ENCODE peak calls at places on chromosome 10, in eight cellular contexts. G is stimulated activated CD4-positive, alpha-beta T cell treated with anti-CD3 and anti-CD28 coated beads, Interleukin-2, amount 100 ng/mL, for 48 hours; T is GM12892; B is hepatic stellate cell; W is HEK293T; U is EL; S is lower lobe of right lung; M is left ventricle myocardium superior. Q is an unnamed sample.

GRCh38 chr10:95266674-95267095 is 24.1 kb downstream of the PDLIM1 start:
- DNase-seq in G (no peak), W (peak), B (peak), S (no peak), T (no peak), U (peak), M (no peak), Q (no peak)

GRCh38 chr10:48600645-48601505 is 4.0 kb downstream of the ARHGAP22 start:
- DNase-seq in B (no peak), S (no peak), U (no peak), W (no peak), G (no peak), M (no peak), T (no peak), Q (no peak)

GRCh38 chr10:17780727-17781126 is 28.4 kb upstream of the MRC1 start:
- DNase-seq in U (no peak), S (no peak), T (no peak), G (no peak), B (no peak), W (no peak), M (no peak), Q (no peak)

GRCh38 chr10:80709879-80710278 is 172.2 kb downstream of the SH2D4B start:
- DNase-seq in G (no peak), T (no peak), W (no peak), S (no peak), U (no peak), M (no peak), B (no peak), Q (no peak)

GRCh38 chr10:13527864-13528137 is 1.0 kb downstream of the BEND7 start:
- DNase-seq in M (no peak), G (no peak), B (no peak), W (no peak), S (no peak), T (no peak), U (no peak), Q (no peak)

GRCh38 chr10:117565068-117565467 is 22.5 kb downstream of the EMX2 start:
- DNase-seq in B (no peak), S (no peak), W (no peak), M (no peak), G (no peak), U (no peak), T (no peak), Q (no peak)

GRCh38 chr10:122441961-122442360 is 12.5 kb upstream of the ARMS2 start:
- DNase-seq in S (no peak), M (no peak), B (no peak), G (no peak), U (peak), W (no peak), T (no peak), Q (no peak)

GRCh38 chr10:33341638-33342037 is 7.2 kb upstream of the NRP1 start:
- DNase-seq in B (no peak), T (no peak), W (no peak), G (no peak), S (no peak), U (peak), M (no peak), Q (no peak)

GRCh38 chr10:96614515-96614914 is 27.7 kb upstream of the TM9SF3 start:
- DNase-seq in G (no peak), W (no peak), S (no peak), B (peak), T (no peak), M (no peak), U (peak), Q (no peak)

GRCh38 chr10:44874176-44874575 is 37.0 kb upstream of the TMEM72 start:
- DNase-seq in W (no peak), M (peak), G (no peak), T (no peak), U (no peak), B (no peak), S (no peak), Q (no peak)

GRCh38 chr10:35268791-35269257 is 67.5 kb upstream of the CCNY start:
- DNase-seq in B (no peak), T (no peak), G (no peak), S (no peak), M (no peak), W (no peak), U (no peak), Q (peak)

GRCh38 chr10:121436630-121437311 is 161.5 kb downstream of the FGFR2 start:
- DNase-seq in B (no peak), M (no peak), S (no peak), T (no peak), U (no peak), G (no peak), W (no peak), Q (no peak)

GRCh38 chr10:104197364-104197763 is 34.8 kb downstream of the CFAP43 start:
- DNase-seq in S (no peak), W (no peak), U (no peak), T (no peak), B (no peak), G (no peak), M (no peak), Q (no peak)

GRCh38 chr10:18246967-18247366 is 106.7 kb downstream of the CACNB2 start:
- DNase-seq in M (no peak), B (no peak), U (no peak), T (no peak), G (no peak), W (peak), S (no peak), Q (no peak)

GRCh38 chr10:15300145-15300544 is 70.9 kb downstream of the FAM171A1 start:
- DNase-seq in T (no peak), S (no peak), M (no peak), U (no peak), W (no peak), G (no peak), B (no peak), Q (no peak)

GRCh38 chr10:63522129-63522687 is 1.0 kb downstream of the REEP3 start:
- DNase-seq in U (peak), W (no peak), G (no peak), S (no peak), M (no peak), T (no peak), B (peak), Q (no peak)

GRCh38 chr10:112361951-112362770 is 11.8 kb upstream of the ACSL5 start:
- DNase-seq in B (peak), U (peak), S (peak), G (no peak), W (no peak), T (no peak), M (peak), Q (peak)

GRCh38 chr10:112359606-112360307 is 14.2 kb upstream of the ACSL5 start:
- DNase-seq in G (no peak), B (no peak), M (no peak), S (no peak), W (no peak), U (no peak), T (no peak), Q (no peak)

GRCh38 chr10:57579926-57580325 is 687.8 kb downstream of the IPMK start:
- DNase-seq in M (no peak), B (peak), G (no peak), W (peak), T (no peak), S (no peak), U (peak), Q (no peak)

GRCh38 chr10:94006591-94007550 is 13.1 kb downstream of the PLCE1 start:
- DNase-seq in T (no peak), U (peak), W (no peak), M (no peak), B (no peak), S (no peak), G (no peak), Q (no peak)

GRCh38 chr10:94851263-94851662 is 87.2 kb upstream of the CYP2C9 start:
- DNase-seq in G (no peak), S (no peak), M (no peak), U (no peak), B (no peak), W (no peak), T (no peak), Q (no peak)

GRCh38 chr10:128885573-128886555 is 581.2 kb upstream of the MGMT start:
- DNase-seq in W (no peak), T (no peak), M (no peak), U (no peak), S (no peak), B (no peak), G (no peak), Q (no peak)

GRCh38 chr10:78255796-78256638 is 222.4 kb downstream of the RPS24 start:
- DNase-seq in U (peak), B (peak), W (no peak), S (peak), T (no peak), G (no peak), M (no peak), Q (no peak)

GRCh38 chr10:48501806-48502771 is 102.8 kb downstream of the ARHGAP22 start:
- DNase-seq in G (no peak), B (peak), M (no peak), W (no peak), S (no peak), U (no peak), T (no peak), Q (no peak)

GRCh38 chr10:25744574-25744973 is 189.5 kb upstream of the MYO3A start:
- DNase-seq in S (no peak), T (no peak), M (no peak), B (no peak), G (no peak), U (no peak), W (no peak), Q (no peak)

GRCh38 chr10:77601488-77601887 is 36.1 kb downstream of the KCNMA1 start:
- DNase-seq in B (peak), G (no peak), W (no peak), T (no peak), S (no peak), U (no peak), M (no peak), Q (no peak)

GRCh38 chr10:132588301-132589013 is 50.9 kb downstream of the INPP5A start:
- DNase-seq in W (no peak), S (peak), B (peak), T (no peak), G (no peak), U (no peak), M (peak), Q (no peak)

GRCh38 chr10:34190594-34190993 is 624.5 kb downstream of the PARD3 start:
- DNase-seq in S (no peak), U (no peak), B (no peak), W (no peak), T (no peak), M (no peak), G (no peak), Q (no peak)